ENCODE peak calls at places on chromosomes 13 and 19, in nine cellular contexts. One of them, this sample, is unnamed.

GRCh38 chr19:48069435-48069834 is 25.6 kb upstream of the CABP5 start:
- DNase-seq in IMR-90: no peak
- DNase-seq in stomach: no peak
- DNase-seq in fibroblast of lung: no peak
- DNase-seq in CD4-positive, CD25-positive, alpha-beta regulatory T cell: no peak
- DNase-seq in tibial artery: no peak
- DNase-seq in CD4-positive, alpha-beta T cell: no peak
- DNase-seq in mucosa of descending colon: no peak
- DNase-seq in heart right ventricle: no peak
- DNase-seq in this sample: no peak

GRCh38 chr19:13019330-13019729 is 24.1 kb downstream of the NFIX start:
- DNase-seq in CD4-positive, CD25-positive, alpha-beta regulatory T cell: no peak
- DNase-seq in stomach: no peak
- DNase-seq in IMR-90: no peak
- DNase-seq in tibial artery: no peak
- DNase-seq in fibroblast of lung: no peak
- DNase-seq in mucosa of descending colon: no peak
- DNase-seq in CD4-positive, alpha-beta T cell: no peak
- DNase-seq in heart right ventricle: no peak
- DNase-seq in this sample: no peak

GRCh38 chr13:22926176-22927007 is 254.4 kb upstream of the SGCG start:
- DNase-seq in heart right ventricle: peak; percentile 69
- DNase-seq in mucosa of descending colon: peak; percentile 76
- DNase-seq in stomach: no peak
- DNase-seq in tibial artery: peak; percentile 77
- DNase-seq in fibroblast of lung: peak; percentile 70
- DNase-seq in CD4-positive, CD25-positive, alpha-beta regulatory T cell: no peak
- DNase-seq in IMR-90: no peak
- DNase-seq in CD4-positive, alpha-beta T cell: no peak
- DNase-seq in this sample: no peak

GRCh38 chr13:27117158-27117557 is 54.5 kb downstream of the USP12 start:
- DNase-seq in fibroblast of lung: peak; percentile 54
- DNase-seq in IMR-90: peak; percentile 74
- DNase-seq in tibial artery: no peak
- DNase-seq in heart right ventricle: no peak
- DNase-seq in CD4-positive, CD25-positive, alpha-beta regulatory T cell: no peak
- DNase-seq in stomach: no peak
- DNase-seq in mucosa of descending colon: no peak
- DNase-seq in CD4-positive, alpha-beta T cell: no peak
- DNase-seq in this sample: no peak

GRCh38 chr19:41706741-41707501 is 1.5 kb upstream of the CEACAM5 start:
- DNase-seq in mucosa of descending colon: peak; percentile 89
- DNase-seq in CD4-positive, alpha-beta T cell: peak; percentile 68
- DNase-seq in CD4-positive, CD25-positive, alpha-beta regulatory T cell: peak; percentile 77
- DNase-seq in tibial artery: no peak
- DNase-seq in fibroblast of lung: peak; percentile 3
- DNase-seq in heart right ventricle: no peak
- DNase-seq in IMR-90: no peak
- DNase-seq in stomach: peak; percentile 79
- DNase-seq in this sample: peak; percentile 49

GRCh38 chr13:24746618-24747247 is 17.2 kb upstream of the RNF17 start:
- DNase-seq in CD4-positive, CD25-positive, alpha-beta regulatory T cell: no peak
- DNase-seq in heart right ventricle: no peak
- DNase-seq in CD4-positive, alpha-beta T cell: no peak
- DNase-seq in mucosa of descending colon: no peak
- DNase-seq in tibial artery: no peak
- DNase-seq in fibroblast of lung: no peak
- DNase-seq in IMR-90: no peak
- DNase-seq in stomach: no peak
- DNase-seq in this sample: no peak

GRCh38 chr13:49859568-49859967 is 67.1 kb upstream of the KPNA3 start:
- DNase-seq in CD4-positive, alpha-beta T cell: no peak
- DNase-seq in fibroblast of lung: peak; percentile 90
- DNase-seq in tibial artery: no peak
- DNase-seq in CD4-positive, CD25-positive, alpha-beta regulatory T cell: no peak
- DNase-seq in mucosa of descending colon: no peak
- DNase-seq in heart right ventricle: no peak
- DNase-seq in IMR-90: peak; percentile 92
- DNase-seq in stomach: no peak
- DNase-seq in this sample: no peak

GRCh38 chr13:95660981-95661581 is 15.9 kb upstream of the DNAJC3 start:
- DNase-seq in tibial artery: no peak
- DNase-seq in heart right ventricle: no peak
- DNase-seq in mucosa of descending colon: no peak
- DNase-seq in stomach: no peak
- DNase-seq in CD4-positive, alpha-beta T cell: no peak
- DNase-seq in fibroblast of lung: peak; percentile 69
- DNase-seq in IMR-90: peak; percentile 50
- DNase-seq in CD4-positive, CD25-positive, alpha-beta regulatory T cell: peak; percentile 41
- DNase-seq in this sample: no peak

GRCh38 chr13:99162543-99162942 is 38.1 kb upstream of the UBAC2 start:
- DNase-seq in CD4-positive, CD25-positive, alpha-beta regulatory T cell: no peak
- DNase-seq in stomach: no peak
- DNase-seq in CD4-positive, alpha-beta T cell: no peak
- DNase-seq in IMR-90: no peak
- DNase-seq in heart right ventricle: no peak
- DNase-seq in mucosa of descending colon: no peak
- DNase-seq in tibial artery: no peak
- DNase-seq in fibroblast of lung: no peak
- DNase-seq in this sample: no peak

GRCh38 chr13:99161512-99161911 is 39.1 kb upstream of the UBAC2 start:
- DNase-seq in IMR-90: no peak
- DNase-seq in stomach: no peak
- DNase-seq in tibial artery: no peak
- DNase-seq in CD4-positive, alpha-beta T cell: no peak
- DNase-seq in mucosa of descending colon: no peak
- DNase-seq in fibroblast of lung: no peak
- DNase-seq in CD4-positive, CD25-positive, alpha-beta regulatory T cell: no peak
- DNase-seq in heart right ventricle: no peak
- DNase-seq in this sample: no peak

GRCh38 chr13:99162962-99163361 is 37.7 kb upstream of the UBAC2 start:
- DNase-seq in IMR-90: no peak
- DNase-seq in tibial artery: no peak
- DNase-seq in heart right ventricle: no peak
- DNase-seq in CD4-positive, CD25-positive, alpha-beta regulatory T cell: no peak
- DNase-seq in stomach: no peak
- DNase-seq in fibroblast of lung: no peak
- DNase-seq in mucosa of descending colon: no peak
- DNase-seq in CD4-positive, alpha-beta T cell: no peak
- DNase-seq in this sample: no peak

GRCh38 chr13:99165753-99166587 is 34.7 kb upstream of the UBAC2 start:
- DNase-seq in tibial artery: no peak
- DNase-seq in IMR-90: no peak
- DNase-seq in CD4-positive, CD25-positive, alpha-beta regulatory T cell: no peak
- DNase-seq in mucosa of descending colon: no peak
- DNase-seq in stomach: no peak
- DNase-seq in heart right ventricle: no peak
- DNase-seq in CD4-positive, alpha-beta T cell: no peak
- DNase-seq in fibroblast of lung: no peak
- DNase-seq in this sample: no peak

DNA sequence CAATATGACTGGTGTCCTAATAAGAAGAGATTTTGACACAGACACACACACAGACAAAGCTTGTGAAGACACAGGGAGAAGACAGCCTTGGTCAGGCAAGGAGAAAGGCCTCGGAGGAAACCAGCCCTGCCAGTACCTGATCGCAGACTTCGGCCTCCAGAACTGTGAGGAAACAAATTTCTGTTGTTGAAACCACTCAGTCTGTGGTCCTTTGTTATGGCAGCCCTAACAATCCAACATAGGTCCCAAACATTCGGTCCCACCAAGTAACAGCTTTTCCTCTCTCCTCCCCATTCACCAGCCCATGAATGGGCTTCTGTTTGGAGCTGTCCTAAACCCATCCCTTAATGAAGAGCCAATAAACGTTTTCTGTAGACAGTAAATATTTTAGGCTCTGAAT is 36.4 kb upstream of the UBAC2 start:
- DNase-seq in stomach: no peak
- DNase-seq in CD4-positive, alpha-beta T cell: no peak
- DNase-seq in IMR-90: no peak
- DNase-seq in heart right ventricle: no peak
- DNase-seq in fibroblast of lung: no peak
- DNase-seq in CD4-positive, CD25-positive, alpha-beta regulatory T cell: no peak
- DNase-seq in mucosa of descending colon: no peak
- DNase-seq in tibial artery: no peak
- DNase-seq in this sample: no peak
- H3K9me3 ChIP-seq in stomach: no peaks in the 10 kb centered on the region
- H3K9me3 ChIP-seq in CD4-positive, alpha-beta T cell: no peaks in the 10 kb centered on the region
- H3K9me3 ChIP-seq in IMR-90: no peaks in the 10 kb centered on the region
- H3K9me3 ChIP-seq in heart right ventricle: no peaks in the 10 kb centered on the region
- H3K9me3 ChIP-seq in fibroblast of lung: no peaks in the 10 kb centered on the region
- H3K9me3 ChIP-seq in CD4-positive, CD25-positive, alpha-beta regulatory T cell: no peaks in the 10 kb centered on the region
- H3K9me3 ChIP-seq in mucosa of descending colon: no peaks in the 10 kb centered on the region
- H3K9me3 ChIP-seq in tibial artery: no peaks in the 10 kb centered on the region
- H3K9me3 ChIP-seq in this sample: no peaks in the 10 kb centered on the region

GRCh38 chr13:41148421-41149283 is 16.1 kb upstream of the KBTBD6 start:
- DNase-seq in heart right ventricle: no peak
- DNase-seq in stomach: no peak
- DNase-seq in tibial artery: no peak
- DNase-seq in CD4-positive, CD25-positive, alpha-beta regulatory T cell: no peak
- DNase-seq in mucosa of descending colon: no peak
- DNase-seq in IMR-90: no peak
- DNase-seq in fibroblast of lung: no peak
- DNase-seq in CD4-positive, alpha-beta T cell: no peak
- DNase-seq in this sample: no peak

GRCh38 chr13:41150058-41150457 is 17.5 kb upstream of the KBTBD6 start:
- DNase-seq in tibial artery: no peak
- DNase-seq in mucosa of descending colon: no peak
- DNase-seq in IMR-90: no peak
- DNase-seq in fibroblast of lung: no peak
- DNase-seq in stomach: no peak
- DNase-seq in CD4-positive, alpha-beta T cell: no peak
- DNase-seq in heart right ventricle: no peak
- DNase-seq in CD4-positive, CD25-positive, alpha-beta regulatory T cell: no peak
- DNase-seq in this sample: no peak

GRCh38 chr13:41156611-41157010 is 24.0 kb upstream of the KBTBD6 start:
- DNase-seq in fibroblast of lung: no peak
- DNase-seq in IMR-90: no peak
- DNase-seq in tibial artery: no peak
- DNase-seq in heart right ventricle: no peak
- DNase-seq in CD4-positive, CD25-positive, alpha-beta regulatory T cell: no peak
- DNase-seq in mucosa of descending colon: no peak
- DNase-seq in CD4-positive, alpha-beta T cell: no peak
- DNase-seq in stomach: no peak
- DNase-seq in this sample: no peak

GRCh38 chr13:41154042-41154441 is 21.4 kb upstream of the KBTBD6 start:
- DNase-seq in CD4-positive, alpha-beta T cell: no peak
- DNase-seq in IMR-90: no peak
- DNase-seq in CD4-positive, CD25-positive, alpha-beta regulatory T cell: no peak
- DNase-seq in heart right ventricle: no peak
- DNase-seq in fibroblast of lung: no peak
- DNase-seq in stomach: no peak
- DNase-seq in mucosa of descending colon: no peak
- DNase-seq in tibial artery: no peak
- DNase-seq in this sample: no peak

DNA sequence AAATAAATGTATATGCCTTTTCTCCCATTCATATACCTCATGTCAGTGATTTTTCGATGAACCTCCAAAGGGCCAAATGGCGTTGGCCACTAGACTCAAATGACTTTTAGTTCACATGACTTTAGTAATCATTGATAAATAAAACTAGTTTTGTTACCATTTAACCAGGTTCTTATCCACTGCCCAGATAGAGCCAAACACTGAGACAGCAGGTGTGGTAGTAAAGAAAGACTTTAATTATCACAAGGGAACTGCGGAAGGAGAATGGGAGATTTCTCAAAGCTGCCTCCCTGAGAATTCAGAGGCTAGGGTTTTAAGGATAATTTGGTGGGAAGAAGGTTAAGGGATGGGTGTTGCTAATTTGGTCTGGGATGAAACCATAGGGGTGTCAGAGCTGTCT is 19.4 kb upstream of the KBTBD6 start:
- DNase-seq in tibial artery: no peak
- DNase-seq in mucosa of descending colon: no peak
- DNase-seq in fibroblast of lung: no peak
- DNase-seq in stomach: no peak
- DNase-seq in CD4-positive, CD25-positive, alpha-beta regulatory T cell: no peak
- DNase-seq in heart right ventricle: no peak
- DNase-seq in IMR-90: no peak
- DNase-seq in CD4-positive, alpha-beta T cell: no peak
- DNase-seq in this sample: no peak
- H3K9me3 ChIP-seq in tibial artery: peaks cover 32% of the 10 kb centered on the region
- H3K9me3 ChIP-seq in mucosa of descending colon: peaks cover 56% of the 10 kb centered on the region
- H3K9me3 ChIP-seq in fibroblast of lung: no peaks in the 10 kb centered on the region
- H3K9me3 ChIP-seq in stomach: peaks cover 7% of the 10 kb centered on the region
- H3K9me3 ChIP-seq in CD4-positive, CD25-positive, alpha-beta regulatory T cell: peaks cover 56% of the 10 kb centered on the region
- H3K9me3 ChIP-seq in heart right ventricle: peaks cover 56% of the 10 kb centered on the region
- H3K9me3 ChIP-seq in IMR-90: peaks cover 43% of the 10 kb centered on the region
- H3K9me3 ChIP-seq in CD4-positive, alpha-beta T cell: peaks cover 58% of the 10 kb centered on the region
- H3K9me3 ChIP-seq in this sample: peaks cover 27% of the 10 kb centered on the region

DNA sequence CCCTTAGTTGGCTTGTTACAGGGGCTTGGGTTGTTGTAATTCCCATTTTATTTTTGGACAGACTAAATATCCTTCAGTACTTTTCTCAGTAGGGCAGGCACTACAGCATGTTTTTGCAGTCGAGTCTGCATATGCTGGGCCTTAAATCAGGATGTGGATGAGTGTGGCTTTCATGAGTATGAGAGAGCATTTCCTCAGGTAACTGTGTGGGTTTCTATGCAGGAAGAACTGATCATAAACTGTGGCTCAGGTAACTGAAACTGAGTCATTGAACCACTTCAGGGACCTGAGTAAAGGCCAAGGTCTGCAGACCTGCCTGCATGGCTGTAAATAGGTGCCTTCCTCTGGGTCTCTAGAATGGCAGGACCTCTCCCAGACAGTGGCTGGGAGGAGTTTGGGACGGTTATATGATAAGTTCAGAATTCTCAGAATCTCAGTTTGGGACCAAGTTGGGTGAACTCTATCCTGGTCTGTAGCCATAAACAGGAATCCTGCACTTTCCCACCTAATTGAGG is 112.1 kb downstream of the ZNF737 start:
- DNase-seq in tibial artery: no peak
- DNase-seq in IMR-90: no peak
- DNase-seq in heart right ventricle: no peak
- DNase-seq in CD4-positive, CD25-positive, alpha-beta regulatory T cell: peak; percentile 0
- DNase-seq in mucosa of descending colon: no peak
- DNase-seq in stomach: no peak
- DNase-seq in CD4-positive, alpha-beta T cell: no peak
- DNase-seq in fibroblast of lung: no peak
- DNase-seq in this sample: no peak
- H3K9me3 ChIP-seq in tibial artery: no peaks in the 10 kb centered on the region
- H3K9me3 ChIP-seq in IMR-90: peaks cover 19% of the 10 kb centered on the region
- H3K9me3 ChIP-seq in heart right ventricle: no peaks in the 10 kb centered on the region
- H3K9me3 ChIP-seq in CD4-positive, CD25-positive, alpha-beta regulatory T cell: no peaks in the 10 kb centered on the region
- H3K9me3 ChIP-seq in mucosa of descending colon: peaks cover 21% of the 10 kb centered on the region
- H3K9me3 ChIP-seq in stomach: no peaks in the 10 kb centered on the region
- H3K9me3 ChIP-seq in CD4-positive, alpha-beta T cell: no peaks in the 10 kb centered on the region
- H3K9me3 ChIP-seq in fibroblast of lung: no peaks in the 10 kb centered on the region
- H3K9me3 ChIP-seq in this sample: no peaks in the 10 kb centered on the region

GRCh38 chr19:38539751-38540150 is 78.0 kb downstream of the MAP4K1 start:
- DNase-seq in heart right ventricle: no peak
- DNase-seq in mucosa of descending colon: no peak
- DNase-seq in fibroblast of lung: no peak
- DNase-seq in stomach: no peak
- DNase-seq in CD4-positive, CD25-positive, alpha-beta regulatory T cell: no peak
- DNase-seq in tibial artery: no peak
- DNase-seq in CD4-positive, alpha-beta T cell: no peak
- DNase-seq in IMR-90: no peak
- DNase-seq in this sample: no peak

GRCh38 chr19:38538793-38539528 is 78.8 kb downstream of the MAP4K1 start:
- DNase-seq in CD4-positive, CD25-positive, alpha-beta regulatory T cell: peak; percentile 95
- DNase-seq in heart right ventricle: no peak
- DNase-seq in tibial artery: no peak
- DNase-seq in mucosa of descending colon: no peak
- DNase-seq in fibroblast of lung: no peak
- DNase-seq in IMR-90: no peak
- DNase-seq in stomach: no peak
- DNase-seq in CD4-positive, alpha-beta T cell: peak; percentile 13
- DNase-seq in this sample: no peak

GRCh38 chr19:38538386-38538785 is 79.4 kb downstream of the MAP4K1 start:
- DNase-seq in fibroblast of lung: no peak
- DNase-seq in tibial artery: no peak
- DNase-seq in heart right ventricle: no peak
- DNase-seq in stomach: no peak
- DNase-seq in CD4-positive, alpha-beta T cell: no peak
- DNase-seq in IMR-90: no peak
- DNase-seq in CD4-positive, CD25-positive, alpha-beta regulatory T cell: no peak
- DNase-seq in mucosa of descending colon: no peak
- DNase-seq in this sample: no peak

GRCh38 chr19:38535212-38535611 is 82.5 kb downstream of the MAP4K1 start:
- DNase-seq in stomach: no peak
- DNase-seq in mucosa of descending colon: no peak
- DNase-seq in CD4-positive, alpha-beta T cell: no peak
- DNase-seq in IMR-90: no peak
- DNase-seq in fibroblast of lung: no peak
- DNase-seq in heart right ventricle: no peak
- DNase-seq in tibial artery: no peak
- DNase-seq in CD4-positive, CD25-positive, alpha-beta regulatory T cell: no peak
- DNase-seq in this sample: no peak

DNA sequence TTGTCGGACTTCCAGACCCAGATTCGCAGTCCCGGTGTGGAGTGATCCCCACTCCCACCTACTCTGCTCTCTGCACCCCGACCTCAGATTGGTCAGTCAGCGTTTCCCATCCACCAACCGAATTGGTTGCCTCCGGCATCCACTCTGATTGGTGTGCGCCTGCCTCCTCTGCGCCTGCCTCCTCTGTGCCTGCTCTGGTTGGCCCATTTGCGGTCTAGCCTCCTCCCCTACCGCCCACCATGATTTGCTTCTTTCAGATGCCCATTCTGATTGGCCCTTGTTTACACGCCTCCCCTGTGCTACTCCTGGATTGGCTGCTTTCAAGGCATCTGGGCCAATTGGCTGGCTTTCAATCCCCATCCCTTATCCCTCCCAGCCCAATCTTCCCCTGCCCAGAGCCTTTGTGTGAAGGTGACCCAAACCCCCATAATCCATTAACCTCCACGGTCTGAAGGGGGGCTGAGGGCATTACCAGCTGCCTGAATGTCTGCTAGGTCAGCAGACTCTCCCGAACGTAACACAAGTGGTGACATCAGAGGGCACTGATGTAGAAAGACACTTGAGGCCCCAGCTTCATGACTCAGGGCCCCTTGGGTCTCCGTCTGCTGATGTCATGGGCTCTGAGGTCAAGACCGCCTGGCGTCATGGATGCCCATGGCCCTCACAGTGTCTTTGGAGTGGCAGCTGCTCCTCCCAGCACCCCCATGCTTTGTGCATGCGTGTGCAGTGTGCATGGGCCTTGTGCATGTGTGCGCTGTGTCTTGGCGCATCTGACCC is 80.5 kb downstream of the MAP4K1 start:
- DNase-seq in tibial artery: no peak
- DNase-seq in CD4-positive, alpha-beta T cell: no peak
- DNase-seq in fibroblast of lung: no peak
- DNase-seq in heart right ventricle: no peak
- DNase-seq in stomach: no peak
- DNase-seq in mucosa of descending colon: no peak
- DNase-seq in CD4-positive, CD25-positive, alpha-beta regulatory T cell: no peak
- DNase-seq in IMR-90: no peak
- DNase-seq in this sample: no peak
- H3K9me3 ChIP-seq in tibial artery: peaks cover 15% of the 10 kb centered on the region
- H3K9me3 ChIP-seq in CD4-positive, alpha-beta T cell: peaks cover 7% of the 10 kb centered on the region
- H3K9me3 ChIP-seq in fibroblast of lung: no peaks in the 10 kb centered on the region
- H3K9me3 ChIP-seq in heart right ventricle: peaks cover 18% of the 10 kb centered on the region
- H3K9me3 ChIP-seq in stomach: peaks cover 10% of the 10 kb centered on the region
- H3K9me3 ChIP-seq in mucosa of descending colon: peaks cover 22% of the 10 kb centered on the region
- H3K9me3 ChIP-seq in CD4-positive, CD25-positive, alpha-beta regulatory T cell: peaks cover 7% of the 10 kb centered on the region
- H3K9me3 ChIP-seq in IMR-90: peaks cover 14% of the 10 kb centered on the region
- H3K9me3 ChIP-seq in this sample: peaks cover 7% of the 10 kb centered on the region

This sample was measured in T-helper 17 cell.